ENCODE peak calls at places on chromosomes 13 and 19, in eight cellular contexts. A is SK-N-SH, U is HCT116, M is GM23338, Z is A549, H is GM12878, R is K562, P is Panc1. T is an unnamed sample.

GRCh38 chr19:6766357-6767080 is 716 bp downstream of the SH2D3A start:
- DNase-seq in Z (no peak), M (no peak), R (no peak), H (no peak), U (no peak), P (no peak), A (no peak), T (no peak)

GRCh38 chr19:3176715-3177501 is 1.7 kb upstream of the S1PR4 start:
- DNase-seq in P (no peak), H (no peak), R (peak), Z (peak), A (no peak), M (no peak), U (peak), T (no peak)

GRCh38 chr13:84445776-84446175 is 563.5 kb upstream of the SLITRK1 start:
- DNase-seq in R (no peak), P (no peak), M (no peak), Z (no peak), U (no peak), A (no peak), H (no peak), T (no peak)

GRCh38 chr13:19587635-19588300 is 26.4 kb upstream of the TPTE2 start:
- DNase-seq in A (peak), P (peak), Z (peak), M (peak), R (no peak), U (peak), H (no peak), T (peak)

GRCh38 chr19:4969772-4970531 is 1.0 kb downstream of the KDM4B start:
- DNase-seq in R (no peak), M (peak), Z (no peak), P (no peak), H (peak), U (no peak), A (peak), T (peak)

GRCh38 chr13:79457948-79458347 is 23.0 kb upstream of the NDFIP2 start:
- DNase-seq in U (no peak), A (no peak), H (no peak), Z (no peak), P (no peak), R (peak), M (no peak), T (no peak)

GRCh38 chr13:33721719-33722118 is 96.2 kb upstream of the RFC3 start:
- DNase-seq in P (no peak), Z (no peak), H (no peak), M (no peak), R (no peak), A (no peak), U (no peak), T (no peak)

GRCh38 chr19:3554254-3555083 is 2.9 kb downstream of the MFSD12 start:
- DNase-seq in P (no peak), R (no peak), A (peak), Z (no peak), H (no peak), M (no peak), U (no peak), T (no peak)

GRCh38 chr19:15423130-15423529 is 4.3 kb upstream of the AKAP8L start:
- DNase-seq in R (no peak), H (no peak), P (no peak), M (no peak), A (no peak), Z (no peak), U (no peak), T (no peak)

GRCh38 chr13:86591862-86592261 is 792.6 kb upstream of the SLITRK6 start:
- DNase-seq in Z (no peak), P (no peak), U (no peak), R (no peak), A (no peak), H (no peak), M (no peak), T (peak)

GRCh38 chr13:27954406-27954851 is 14.7 kb downstream of the CDX2 start:
- DNase-seq in P (no peak), M (peak), H (no peak), A (peak), Z (peak), R (no peak), U (no peak), T (no peak)

GRCh38 chr19:46745521-46746280 is at the start of gene FKRP:
- DNase-seq in U (no peak), R (peak), M (peak), P (no peak), A (peak), Z (peak), H (no peak), T (peak)

GRCh38 chr13:51714663-51715168 is 89.2 kb downstream of the DHRS12 start:
- DNase-seq in P (peak), Z (no peak), U (no peak), H (peak), M (no peak), A (no peak), R (no peak), T (peak)

GRCh38 chr19:35090160-35090794 is 25.3 kb upstream of the FXYD3 start:
- DNase-seq in P (peak), A (peak), U (peak), M (peak), H (no peak), Z (peak), R (peak), T (no peak)

GRCh38 chr19:19447536-19448237 is 42.2 kb downstream of the GATAD2A start:
- DNase-seq in R (no peak), P (no peak), H (no peak), A (no peak), Z (no peak), M (no peak), U (no peak), T (peak)

GRCh38 chr19:35549174-35549788 is 3.9 kb downstream of the TMEM147 start:
- DNase-seq in A (peak), R (peak), M (peak), H (no peak), U (peak), P (peak), Z (peak), T (peak)

GRCh38 chr13:76597868-76598267 is 288.3 kb downstream of the KCTD12 start:
- DNase-seq in P (no peak), M (no peak), H (no peak), U (no peak), Z (no peak), R (no peak), A (no peak), T (no peak)

GRCh38 chr19:46954502-46955004 is 65.1 kb upstream of the NPAS1 start:
- DNase-seq in R (no peak), H (no peak), P (no peak), U (no peak), Z (no peak), A (no peak), M (no peak), T (no peak)

GRCh38 chr19:11268783-11269267 is 6.5 kb upstream of the DOCK6 start:
- DNase-seq in U (no peak), H (no peak), R (peak), A (peak), M (no peak), Z (no peak), P (no peak), T (peak)

GRCh38 chr19:4896372-4896771 is 6.3 kb downstream of the ARRDC5 start:
- DNase-seq in H (no peak), U (no peak), M (no peak), A (no peak), R (no peak), Z (no peak), P (no peak), T (peak)

GRCh38 chr13:33119022-33119735 is 103.0 kb downstream of the KL start:
- DNase-seq in Z (no peak), U (no peak), R (no peak), H (no peak), P (no peak), A (no peak), M (peak), T (no peak)

GRCh38 chr19:19105365-19106060 is 32.8 kb downstream of the TMEM161A start:
- DNase-seq in R (peak), P (no peak), H (peak), U (peak), A (peak), Z (peak), M (peak), T (no peak)

GRCh38 chr19:40411125-40411842 is 1.9 kb downstream of the PRX start:
- DNase-seq in M (no peak), Z (no peak), P (no peak), A (peak), U (no peak), R (no peak), H (no peak), T (no peak)

GRCh38 chr19:35296644-35297514 is 4.9 kb downstream of the MAG start:
- DNase-seq in R (no peak), U (no peak), M (no peak), P (no peak), H (no peak), Z (no peak), A (no peak), T (no peak)

GRCh38 chr13:46551410-46552301 is 1.3 kb upstream of the LRCH1 start:
- DNase-seq in H (no peak), Z (peak), P (peak), R (peak), M (peak), U (peak), A (peak), T (peak)

GRCh38 chr13:95791084-95791722 is 114.3 kb downstream of the DNAJC3 start:
- DNase-seq in M (no peak), U (no peak), R (no peak), Z (no peak), P (no peak), H (no peak), A (no peak), T (no peak)

GRCh38 chr13:113959198-113959597 is 14.7 kb downstream of the C13orf46 start:
- DNase-seq in P (no peak), Z (no peak), R (peak), H (no peak), M (no peak), A (no peak), U (no peak), T (no peak)

GRCh38 chr19:7839476-7839875 is 9.5 kb downstream of the EVI5L start:
- DNase-seq in R (no peak), H (no peak), P (no peak), U (no peak), M (no peak), Z (no peak), A (no peak), T (no peak)

DNA sequence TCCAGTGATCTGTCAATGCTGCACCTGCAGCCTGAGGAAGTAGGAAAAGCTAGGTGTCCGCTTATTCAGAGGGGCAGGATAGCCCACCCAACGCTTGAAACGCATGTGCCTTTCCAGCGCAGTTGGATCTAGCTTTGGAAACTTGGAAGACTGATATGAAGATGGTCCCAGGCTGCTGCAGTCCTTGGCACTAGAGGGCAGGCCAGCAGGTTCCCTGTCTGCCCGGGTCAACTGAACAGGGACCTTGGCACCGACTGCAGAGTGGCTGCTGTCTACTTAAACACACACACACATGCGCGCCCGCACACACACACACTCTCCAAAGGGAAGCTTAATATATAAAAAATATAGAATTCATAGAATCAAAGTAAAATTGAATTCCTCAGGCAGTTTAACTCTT is 100.0 kb downstream of the TSHZ3 start:
- DNase-seq in M (no peak), A (no peak), U (no peak), R (no peak), P (no peak), Z (no peak), H (no peak), T (no peak)
- H3K4me3 ChIP-seq in M (no peak), A (no peak), U (no peak), R (no peak), P (no peak), Z (no peak), H (no peak), T (no peak)

GRCh38 chr13:37029617-37030016 is 29.0 kb downstream of the EXOSC8 start:
- DNase-seq in U (no peak), R (no peak), M (no peak), Z (no peak), A (peak), H (no peak), P (no peak), T (no peak)
- TF ChIP-seq REST in U (no peak), R (no peak), M (no peak), Z (no peak), A (no peak), H (no peak), P (no peak), T (no peak)

GRCh38 chr19:13060964-13061927 is 41.4 kb downstream of the LYL1 start:
- DNase-seq in Z (peak), A (peak), P (peak), H (peak), R (peak), U (peak), M (peak), T (peak)
- H3K4me3 ChIP-seq in Z (peak), A (peak), P (peak), H (peak), R (peak), U (peak), M (peak), T (peak)

GRCh38 chr13:48976677-48977625 is 1.2 kb downstream of the FNDC3A start:
- DNase-seq in M (no peak), Z (no peak), R (no peak), U (no peak), A (no peak), H (no peak), P (no peak), T (no peak)
- TF ChIP-seq REST in M (no peak), Z (no peak), R (no peak), U (no peak), A (no peak), H (no peak), P (no peak), T (no peak)

GRCh38 chr19:49125025-49125731 is 5.8 kb downstream of the PPFIA3 start:
- DNase-seq in R (peak), P (no peak), A (no peak), U (no peak), Z (no peak), M (peak), H (no peak), T (no peak)
- H3K4me3 ChIP-seq in R (no peak), P (peak), A (no peak), U (no peak), Z (no peak), M (peak), H (no peak), T (no peak)

GRCh38 chr19:682678-683320 is 6.6 kb downstream of the FSTL3 start:
- DNase-seq in A (no peak), U (no peak), H (no peak), M (no peak), P (no peak), R (no peak), Z (no peak), T (no peak)

GRCh38 chr19:681638-682037 is 5.4 kb downstream of the FSTL3 start:
- DNase-seq in R (no peak), U (no peak), M (no peak), H (no peak), P (no peak), A (no peak), Z (no peak), T (no peak)

GRCh38 chr19:679418-680286 is 3.5 kb downstream of the FSTL3 start:
- DNase-seq in A (peak), H (no peak), P (no peak), R (peak), Z (peak), M (peak), U (no peak), T (peak)

GRCh38 chr19:680287-681028 is 4.3 kb downstream of the FSTL3 start:
- DNase-seq in M (peak), Z (peak), P (peak), H (peak), A (peak), U (peak), R (peak), T (peak)

DNA sequence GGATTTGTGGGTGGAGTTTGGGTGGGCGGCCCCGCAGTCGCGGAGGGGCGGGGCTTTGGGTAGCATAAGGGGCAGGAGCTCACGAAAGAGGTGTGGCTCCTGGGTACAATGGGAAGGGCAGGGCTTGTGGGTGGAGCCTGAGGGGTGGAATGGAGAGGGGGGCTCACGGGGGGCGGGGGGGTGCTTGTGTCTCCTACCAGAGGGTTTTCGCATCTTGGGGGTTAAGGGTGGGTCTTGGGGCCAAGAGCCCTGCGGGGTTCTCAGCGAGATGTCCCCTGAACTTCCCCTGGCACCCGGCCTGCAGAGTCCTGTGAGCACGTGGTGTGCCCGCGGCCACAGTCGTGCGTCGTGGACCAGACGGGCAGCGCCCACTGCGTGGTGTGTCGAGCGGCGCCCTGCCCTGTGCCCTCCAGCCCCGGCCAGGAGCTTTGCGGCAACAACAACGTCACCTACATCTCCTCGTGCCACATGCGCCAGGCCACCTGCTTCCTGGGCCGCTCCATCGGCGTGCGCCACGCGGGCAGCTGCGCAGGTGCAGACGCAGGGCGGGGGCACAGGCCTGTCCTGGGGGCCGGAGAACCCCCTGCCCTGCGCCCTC is 4.9 kb downstream of the FSTL3 start:
- DNase-seq in A (peak), P (no peak), H (no peak), U (no peak), Z (no peak), M (peak), R (peak), T (peak)
- TF ChIP-seq REST in A (no peak), P (no peak), H (no peak), U (no peak), Z (no peak), M (no peak), R (no peak), T (no peak)

GRCh38 chr19:44719262-44719701 is 20.3 kb downstream of the CEACAM16 start:
- DNase-seq in M (no peak), H (no peak), P (no peak), U (no peak), A (no peak), Z (no peak), R (no peak), T (no peak)

GRCh38 chr19:44717603-44718002 is 18.7 kb downstream of the CEACAM16 start:
- DNase-seq in R (no peak), U (no peak), H (no peak), P (no peak), A (no peak), Z (no peak), M (no peak), T (no peak)

GRCh38 chr19:44722131-44723121 is 23.5 kb downstream of the CEACAM16 start:
- DNase-seq in P (no peak), U (no peak), Z (no peak), M (no peak), H (peak), A (no peak), R (no peak), T (peak)

GRCh38 chr19:44720945-44721344 is 22.0 kb downstream of the CEACAM16 start:
- DNase-seq in R (no peak), P (no peak), M (no peak), U (no peak), H (no peak), A (no peak), Z (no peak), T (no peak)

GRCh38 chr19:44718441-44719261 is 19.7 kb downstream of the CEACAM16 start:
- DNase-seq in R (no peak), A (no peak), H (no peak), M (peak), P (no peak), Z (peak), U (no peak), T (peak)
- H3K4me3 ChIP-seq in R (no peak), A (peak), H (no peak), M (peak), P (peak), Z (peak), U (no peak), T (no peak)

GRCh38 chr13:25844559-25845434 is 207.0 kb downstream of the SHISA2 start:
- DNase-seq in M (no peak), P (no peak), U (no peak), A (no peak), R (no peak), H (no peak), Z (no peak), T (no peak)

GRCh38 chr13:25847635-25848616 is 203.9 kb downstream of the SHISA2 start:
- DNase-seq in H (no peak), R (no peak), U (no peak), P (no peak), M (peak), A (peak), Z (no peak), T (peak)

GRCh38 chr13:25848822-25849740 is 202.7 kb downstream of the SHISA2 start:
- DNase-seq in H (no peak), P (no peak), Z (no peak), A (no peak), U (no peak), M (peak), R (no peak), T (no peak)

GRCh38 chr13:25846227-25846984 is 205.4 kb downstream of the SHISA2 start:
- DNase-seq in U (no peak), H (no peak), M (no peak), P (no peak), Z (no peak), A (no peak), R (no peak), T (no peak)

GRCh38 chr13:25847145-25847544 is 204.7 kb downstream of the SHISA2 start:
- DNase-seq in U (no peak), R (no peak), M (no peak), Z (no peak), P (no peak), H (peak), A (no peak), T (no peak)
- TF ChIP-seq REST in U (no peak), R (no peak), M (no peak), Z (no peak), P (no peak), H (no peak), A (no peak), T (no peak)